ENCODE peak calls at places on chromosomes 4 and X, in five cellular contexts. V is left ventricle myocardium inferior, O is right atrium auricular region, F is spleen, S is cardiac muscle cell. G is an unnamed sample.

GRCh38 chr4:76315267-76315918 is 8.9 kb downstream of the STBD1 start:
- DNase-seq in F (no peak), S (no peak), O (no peak), V (no peak), G (no peak)

GRCh38 chrX:100615015-100615414 is 21.6 kb downstream of the TSPAN6 start:
- DNase-seq in O (no peak), V (no peak), F (no peak), S (peak; percentile 46), G (no peak)

GRCh38 chrX:21623778-21624501 is 34.2 kb downstream of the KLHL34 start:
- DNase-seq in O (no peak), F (no peak), V (no peak), S (no peak), G (no peak)

GRCh38 chrX:118603981-118604380 is 108.4 kb downstream of the DOCK11 start:
- DNase-seq in F (no peak), O (peak; percentile 64), V (no peak), S (peak; percentile 48), G (no peak)

GRCh38 chrX:153662266-153662665 is 11.3 kb downstream of the PNCK start:
- DNase-seq in F (peak; percentile 83), V (peak; percentile 43), O (no peak), S (peak; percentile 49), G (peak; percentile 80)

GRCh38 chr4:89158884-89159503 is 47.7 kb downstream of the TIGD2 start:
- DNase-seq in F (no peak), V (no peak), O (no peak), S (peak; percentile 55), G (no peak)

GRCh38 chr4:172809319-172809718 is 359.3 kb upstream of the GALNT7 start:
- DNase-seq in S (peak; percentile 13), F (no peak), O (no peak), V (no peak), G (no peak)

GRCh38 chr4:183821090-183821853 is 83.8 kb upstream of the STOX2 start:
- DNase-seq in O (no peak), S (no peak), F (no peak), V (no peak), G (no peak)

GRCh38 chr4:27692098-27692679 is 831.5 kb downstream of the STIM2 start:
- DNase-seq in V (no peak), S (peak; percentile 42), O (no peak), F (peak; percentile 46), G (no peak)

DNA sequence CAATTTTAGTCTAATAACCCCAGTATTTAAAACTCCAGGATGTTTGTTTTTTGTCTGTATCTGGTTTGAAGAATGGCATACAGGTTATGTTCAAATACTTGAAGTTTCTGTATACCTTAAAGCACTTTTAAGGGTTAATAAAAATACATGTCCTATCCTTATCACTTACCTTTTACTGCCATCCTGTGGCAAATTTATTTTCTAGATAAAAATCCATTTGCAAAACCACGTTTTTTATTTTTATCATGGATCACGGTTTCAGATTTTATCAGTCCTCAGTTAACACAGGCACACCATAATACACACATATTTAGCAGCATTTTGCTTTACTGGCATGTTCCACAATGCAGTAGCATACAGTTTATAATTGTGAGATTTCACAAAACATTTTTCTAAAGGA is 113.3 kb upstream of the H2AZ1 start:
- DNase-seq in F (no peak), S (no peak), V (no peak), O (no peak), G (no peak)
- TF ChIP-seq CTCF in F (no peak), S (no peak), V (no peak), O (no peak), G (no peak)

DNA sequence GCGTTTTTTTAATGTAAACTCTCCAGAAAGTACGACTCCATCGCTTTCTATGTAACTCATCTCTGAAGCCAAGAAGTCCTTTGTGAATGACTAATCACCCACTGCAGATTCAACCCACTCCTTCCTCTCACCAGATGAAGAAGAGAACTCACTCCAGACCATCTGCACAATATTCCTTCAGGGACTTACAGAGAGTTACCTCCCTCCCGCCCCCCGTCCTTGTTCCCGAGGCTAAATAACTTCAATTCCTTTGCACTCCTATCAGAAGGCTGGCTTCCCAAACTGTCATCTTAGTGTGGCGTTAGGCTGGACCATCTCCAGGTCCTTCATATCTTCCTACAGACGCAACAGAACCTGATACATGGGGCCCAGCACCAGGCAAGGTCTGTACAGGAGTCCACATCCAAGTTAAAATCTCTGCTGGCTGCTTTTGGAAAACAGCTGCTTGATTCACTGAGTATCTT is 82.4 kb downstream of the AFAP1 start:
- DNase-seq in O (no peak), S (peak; percentile 4), F (no peak), V (peak; percentile 51), G (no peak)
- H3K4me1 ChIP-seq in O (peaks cover 33% of the 10 kb centered on the region), S (peaks cover 10% of the 10 kb centered on the region), F (no peaks in the 10 kb centered on the region), V (peaks cover 53% of the 10 kb centered on the region), G (no peaks in the 10 kb centered on the region)

GRCh38 chr4:30720021-30720655 is at the start of gene PCDH7:
- DNase-seq in F (no peak), S (peak; percentile 69), V (peak; percentile 22), O (no peak), G (no peak)

GRCh38 chr4:30718889-30719252 is 1.3 kb upstream of the PCDH7 start:
- DNase-seq in O (no peak), S (peak; percentile 43), V (no peak), F (no peak), G (no peak)

GRCh38 chr4:30718021-30718888 is 1.9 kb upstream of the PCDH7 start:
- DNase-seq in F (peak; percentile 79), S (peak; percentile 80), V (peak; percentile 48), O (no peak), G (peak; percentile 75)

GRCh38 chr4:30720656-30721352 is 635 bp downstream of the PCDH7 start:
- DNase-seq in S (peak; percentile 74), O (no peak), V (peak; percentile 25), F (peak; percentile 75), G (peak; percentile 75)

GRCh38 chr4:30719363-30720020 is 677 bp upstream of the PCDH7 start:
- DNase-seq in V (peak; percentile 57), F (peak; percentile 78), S (peak; percentile 89), O (no peak), G (peak; percentile 80)
- H3K4me3 ChIP-seq in V (peak overlapping the region; percentile 77), F (peak overlapping the region; percentile 63), S (peak overlapping the region; percentile 92), O (peak overlapping the region; percentile 53), G (peak overlapping the region; percentile 68)

GRCh38 chrX:46759645-46759974 is 692 bp upstream of the SLC9A7 start:
- DNase-seq in F (no peak), V (no peak), S (no peak), O (no peak), G (no peak)
- TF ChIP-seq CTCF in F (no peak), V (no peak), S (no peak), O (no peak), G (no peak)